ENCODE peak calls at places on chromosomes 11 and 22, in ten cellular contexts. One of them, this sample, is unnamed.

GRCh38 chr11:35050596-35050995 is 88.4 kb upstream of the CD44 start:
- DNase-seq in GM23248: no peak
- DNase-seq in tibial artery: no peak
- DNase-seq in NCI-H1092 treated with DMSO at 0.1 percent for 48 hours: no peak
- DNase-seq in amygdala: no peak
- DNase-seq in esophagus muscularis mucosa: no peak
- DNase-seq in GF-D8: peak
- DNase-seq in activated T-cell treated with anti-CD3 and anti-CD28 coated beads, Interleukin-2, amount 50 U/mL, for 48 hours: no peak
- DNase-seq in stimulated activated naive B cell treated with anti-CD40 and anti-IgM and Interleukin-4, amounts not matched to agents 10 μg/mL and 1 μg/mL and 100 μg/mL, for 72 hours: no peak
- DNase-seq in progenitor cell of endocrine pancreas: no peak
- DNase-seq in this sample: no peak

GRCh38 chr11:494761-495536 is 12.1 kb downstream of the RNH1 start:
- DNase-seq in esophagus muscularis mucosa: no peak
- DNase-seq in progenitor cell of endocrine pancreas: no peak
- DNase-seq in GM23248: no peak
- DNase-seq in stimulated activated naive B cell treated with anti-CD40 and anti-IgM and Interleukin-4, amounts not matched to agents 10 μg/mL and 1 μg/mL and 100 μg/mL, for 72 hours: no peak
- DNase-seq in NCI-H1092 treated with DMSO at 0.1 percent for 48 hours: no peak
- DNase-seq in amygdala: peak
- DNase-seq in tibial artery: no peak
- DNase-seq in activated T-cell treated with anti-CD3 and anti-CD28 coated beads, Interleukin-2, amount 50 U/mL, for 48 hours: no peak
- DNase-seq in GF-D8: no peak
- DNase-seq in this sample: no peak

GRCh38 chr22:39661842-39662676 is 91.5 kb downstream of the CACNA1I start:
- DNase-seq in GF-D8: no peak
- DNase-seq in NCI-H1092 treated with DMSO at 0.1 percent for 48 hours: no peak
- DNase-seq in tibial artery: no peak
- DNase-seq in progenitor cell of endocrine pancreas: peak
- DNase-seq in amygdala: no peak
- DNase-seq in esophagus muscularis mucosa: no peak
- DNase-seq in GM23248: no peak
- DNase-seq in activated T-cell treated with anti-CD3 and anti-CD28 coated beads, Interleukin-2, amount 50 U/mL, for 48 hours: peak
- DNase-seq in stimulated activated naive B cell treated with anti-CD40 and anti-IgM and Interleukin-4, amounts not matched to agents 10 μg/mL and 1 μg/mL and 100 μg/mL, for 72 hours: no peak
- DNase-seq in this sample: no peak

GRCh38 chr22:39674536-39674935 is 104.0 kb downstream of the CACNA1I start:
- DNase-seq in GM23248: peak
- DNase-seq in progenitor cell of endocrine pancreas: no peak
- DNase-seq in stimulated activated naive B cell treated with anti-CD40 and anti-IgM and Interleukin-4, amounts not matched to agents 10 μg/mL and 1 μg/mL and 100 μg/mL, for 72 hours: no peak
- DNase-seq in activated T-cell treated with anti-CD3 and anti-CD28 coated beads, Interleukin-2, amount 50 U/mL, for 48 hours: no peak
- DNase-seq in amygdala: no peak
- DNase-seq in NCI-H1092 treated with DMSO at 0.1 percent for 48 hours: no peak
- DNase-seq in GF-D8: no peak
- DNase-seq in tibial artery: no peak
- DNase-seq in esophagus muscularis mucosa: no peak
- DNase-seq in this sample: peak

GRCh38 chr11:102138677-102139076 is 28.4 kb downstream of the YAP1 start:
- DNase-seq in tibial artery: no peak
- DNase-seq in GM23248: peak
- DNase-seq in NCI-H1092 treated with DMSO at 0.1 percent for 48 hours: no peak
- DNase-seq in activated T-cell treated with anti-CD3 and anti-CD28 coated beads, Interleukin-2, amount 50 U/mL, for 48 hours: no peak
- DNase-seq in esophagus muscularis mucosa: no peak
- DNase-seq in GF-D8: no peak
- DNase-seq in amygdala: no peak
- DNase-seq in stimulated activated naive B cell treated with anti-CD40 and anti-IgM and Interleukin-4, amounts not matched to agents 10 μg/mL and 1 μg/mL and 100 μg/mL, for 72 hours: no peak
- DNase-seq in progenitor cell of endocrine pancreas: no peak
- DNase-seq in this sample: peak

GRCh38 chr22:28017558-28017820 is 98.4 kb upstream of the PITPNB start:
- DNase-seq in esophagus muscularis mucosa: no peak
- DNase-seq in GM23248: no peak
- DNase-seq in activated T-cell treated with anti-CD3 and anti-CD28 coated beads, Interleukin-2, amount 50 U/mL, for 48 hours: no peak
- DNase-seq in tibial artery: no peak
- DNase-seq in NCI-H1092 treated with DMSO at 0.1 percent for 48 hours: no peak
- DNase-seq in progenitor cell of endocrine pancreas: no peak
- DNase-seq in amygdala: no peak
- DNase-seq in stimulated activated naive B cell treated with anti-CD40 and anti-IgM and Interleukin-4, amounts not matched to agents 10 μg/mL and 1 μg/mL and 100 μg/mL, for 72 hours: no peak
- DNase-seq in GF-D8: no peak
- DNase-seq in this sample: no peak

GRCh38 chr11:9745411-9746211 is 81.7 kb downstream of the SWAP70 start:
- DNase-seq in GM23248: no peak
- DNase-seq in tibial artery: no peak
- DNase-seq in esophagus muscularis mucosa: no peak
- DNase-seq in activated T-cell treated with anti-CD3 and anti-CD28 coated beads, Interleukin-2, amount 50 U/mL, for 48 hours: no peak
- DNase-seq in GF-D8: no peak
- DNase-seq in progenitor cell of endocrine pancreas: no peak
- DNase-seq in stimulated activated naive B cell treated with anti-CD40 and anti-IgM and Interleukin-4, amounts not matched to agents 10 μg/mL and 1 μg/mL and 100 μg/mL, for 72 hours: peak
- DNase-seq in NCI-H1092 treated with DMSO at 0.1 percent for 48 hours: no peak
- DNase-seq in amygdala: no peak
- DNase-seq in this sample: no peak

GRCh38 chr22:31923761-31924160 is 20.6 kb upstream of the YWHAH start:
- DNase-seq in esophagus muscularis mucosa: no peak
- DNase-seq in activated T-cell treated with anti-CD3 and anti-CD28 coated beads, Interleukin-2, amount 50 U/mL, for 48 hours: no peak
- DNase-seq in stimulated activated naive B cell treated with anti-CD40 and anti-IgM and Interleukin-4, amounts not matched to agents 10 μg/mL and 1 μg/mL and 100 μg/mL, for 72 hours: no peak
- DNase-seq in progenitor cell of endocrine pancreas: no peak
- DNase-seq in NCI-H1092 treated with DMSO at 0.1 percent for 48 hours: no peak
- DNase-seq in amygdala: no peak
- DNase-seq in tibial artery: no peak
- DNase-seq in GM23248: no peak
- DNase-seq in GF-D8: no peak
- DNase-seq in this sample: no peak

GRCh38 chr11:61956191-61957027 is 6.3 kb downstream of the BEST1 start:
- DNase-seq in progenitor cell of endocrine pancreas: no peak
- DNase-seq in GM23248: no peak
- DNase-seq in GF-D8: no peak
- DNase-seq in NCI-H1092 treated with DMSO at 0.1 percent for 48 hours: no peak
- DNase-seq in esophagus muscularis mucosa: no peak
- DNase-seq in stimulated activated naive B cell treated with anti-CD40 and anti-IgM and Interleukin-4, amounts not matched to agents 10 μg/mL and 1 μg/mL and 100 μg/mL, for 72 hours: no peak
- DNase-seq in activated T-cell treated with anti-CD3 and anti-CD28 coated beads, Interleukin-2, amount 50 U/mL, for 48 hours: no peak
- DNase-seq in tibial artery: no peak
- DNase-seq in amygdala: no peak
- DNase-seq in this sample: no peak

GRCh38 chr22:46368871-46369715 is 33.6 kb downstream of the TRMU start:
- DNase-seq in esophagus muscularis mucosa: no peak
- DNase-seq in GM23248: no peak
- DNase-seq in GF-D8: no peak
- DNase-seq in stimulated activated naive B cell treated with anti-CD40 and anti-IgM and Interleukin-4, amounts not matched to agents 10 μg/mL and 1 μg/mL and 100 μg/mL, for 72 hours: no peak
- DNase-seq in tibial artery: no peak
- DNase-seq in NCI-H1092 treated with DMSO at 0.1 percent for 48 hours: no peak
- DNase-seq in activated T-cell treated with anti-CD3 and anti-CD28 coated beads, Interleukin-2, amount 50 U/mL, for 48 hours: no peak
- DNase-seq in progenitor cell of endocrine pancreas: no peak
- DNase-seq in amygdala: no peak
- DNase-seq in this sample: no peak

GRCh38 chr11:62400760-62401159 is 18.1 kb upstream of the SCGB1A1 start:
- DNase-seq in NCI-H1092 treated with DMSO at 0.1 percent for 48 hours: no peak
- DNase-seq in progenitor cell of endocrine pancreas: no peak
- DNase-seq in stimulated activated naive B cell treated with anti-CD40 and anti-IgM and Interleukin-4, amounts not matched to agents 10 μg/mL and 1 μg/mL and 100 μg/mL, for 72 hours: no peak
- DNase-seq in esophagus muscularis mucosa: no peak
- DNase-seq in amygdala: peak
- DNase-seq in activated T-cell treated with anti-CD3 and anti-CD28 coated beads, Interleukin-2, amount 50 U/mL, for 48 hours: no peak
- DNase-seq in GF-D8: no peak
- DNase-seq in GM23248: peak
- DNase-seq in tibial artery: peak
- DNase-seq in this sample: peak

GRCh38 chr22:45202333-45203149 is 38.2 kb downstream of the KIAA0930 start:
- DNase-seq in esophagus muscularis mucosa: no peak
- DNase-seq in amygdala: no peak
- DNase-seq in progenitor cell of endocrine pancreas: no peak
- DNase-seq in tibial artery: no peak
- DNase-seq in GF-D8: peak
- DNase-seq in NCI-H1092 treated with DMSO at 0.1 percent for 48 hours: no peak
- DNase-seq in GM23248: no peak
- DNase-seq in activated T-cell treated with anti-CD3 and anti-CD28 coated beads, Interleukin-2, amount 50 U/mL, for 48 hours: no peak
- DNase-seq in stimulated activated naive B cell treated with anti-CD40 and anti-IgM and Interleukin-4, amounts not matched to agents 10 μg/mL and 1 μg/mL and 100 μg/mL, for 72 hours: no peak
- DNase-seq in this sample: no peak

GRCh38 chr22:24969588-24970301 is 17.2 kb downstream of the KIAA1671 start:
- DNase-seq in GM23248: peak
- DNase-seq in amygdala: no peak
- DNase-seq in GF-D8: no peak
- DNase-seq in stimulated activated naive B cell treated with anti-CD40 and anti-IgM and Interleukin-4, amounts not matched to agents 10 μg/mL and 1 μg/mL and 100 μg/mL, for 72 hours: no peak
- DNase-seq in tibial artery: peak
- DNase-seq in esophagus muscularis mucosa: no peak
- DNase-seq in progenitor cell of endocrine pancreas: no peak
- DNase-seq in activated T-cell treated with anti-CD3 and anti-CD28 coated beads, Interleukin-2, amount 50 U/mL, for 48 hours: no peak
- DNase-seq in NCI-H1092 treated with DMSO at 0.1 percent for 48 hours: no peak
- DNase-seq in this sample: peak

GRCh38 chr11:119664063-119664572 is 64.9 kb downstream of the NECTIN1 start:
- DNase-seq in GF-D8: no peak
- DNase-seq in progenitor cell of endocrine pancreas: no peak
- DNase-seq in activated T-cell treated with anti-CD3 and anti-CD28 coated beads, Interleukin-2, amount 50 U/mL, for 48 hours: no peak
- DNase-seq in esophagus muscularis mucosa: no peak
- DNase-seq in stimulated activated naive B cell treated with anti-CD40 and anti-IgM and Interleukin-4, amounts not matched to agents 10 μg/mL and 1 μg/mL and 100 μg/mL, for 72 hours: no peak
- DNase-seq in NCI-H1092 treated with DMSO at 0.1 percent for 48 hours: peak
- DNase-seq in amygdala: no peak
- DNase-seq in GM23248: no peak
- DNase-seq in tibial artery: no peak
- DNase-seq in this sample: no peak

GRCh38 chr11:108561535-108561991 is 32.0 kb downstream of the EXPH5 start:
- DNase-seq in esophagus muscularis mucosa: no peak
- DNase-seq in activated T-cell treated with anti-CD3 and anti-CD28 coated beads, Interleukin-2, amount 50 U/mL, for 48 hours: no peak
- DNase-seq in NCI-H1092 treated with DMSO at 0.1 percent for 48 hours: no peak
- DNase-seq in progenitor cell of endocrine pancreas: no peak
- DNase-seq in tibial artery: no peak
- DNase-seq in stimulated activated naive B cell treated with anti-CD40 and anti-IgM and Interleukin-4, amounts not matched to agents 10 μg/mL and 1 μg/mL and 100 μg/mL, for 72 hours: no peak
- DNase-seq in GM23248: peak
- DNase-seq in GF-D8: no peak
- DNase-seq in amygdala: no peak
- DNase-seq in this sample: peak

GRCh38 chr22:45720875-45721378 is 49.3 kb downstream of the ATXN10 start:
- DNase-seq in activated T-cell treated with anti-CD3 and anti-CD28 coated beads, Interleukin-2, amount 50 U/mL, for 48 hours: no peak
- DNase-seq in stimulated activated naive B cell treated with anti-CD40 and anti-IgM and Interleukin-4, amounts not matched to agents 10 μg/mL and 1 μg/mL and 100 μg/mL, for 72 hours: no peak
- DNase-seq in GM23248: peak
- DNase-seq in tibial artery: no peak
- DNase-seq in NCI-H1092 treated with DMSO at 0.1 percent for 48 hours: no peak
- DNase-seq in esophagus muscularis mucosa: no peak
- DNase-seq in amygdala: no peak
- DNase-seq in progenitor cell of endocrine pancreas: no peak
- DNase-seq in GF-D8: no peak
- DNase-seq in this sample: no peak

GRCh38 chr11:116234989-116235567 is 537.7 kb downstream of the BUD13 start:
- DNase-seq in activated T-cell treated with anti-CD3 and anti-CD28 coated beads, Interleukin-2, amount 50 U/mL, for 48 hours: no peak
- DNase-seq in tibial artery: no peak
- DNase-seq in stimulated activated naive B cell treated with anti-CD40 and anti-IgM and Interleukin-4, amounts not matched to agents 10 μg/mL and 1 μg/mL and 100 μg/mL, for 72 hours: no peak
- DNase-seq in GF-D8: no peak
- DNase-seq in esophagus muscularis mucosa: no peak
- DNase-seq in amygdala: no peak
- DNase-seq in NCI-H1092 treated with DMSO at 0.1 percent for 48 hours: peak
- DNase-seq in progenitor cell of endocrine pancreas: no peak
- DNase-seq in GM23248: no peak
- DNase-seq in this sample: no peak